ENCODE peak calls at places on chromosome 1, in six cellular contexts. P is NCI-H82, H is amniotic stem cell, D is kidney tubule cell, O is NCI-H1417, M is NCI-H1694 treated with DMSO at 0.1 percent for 48 hours. J is an unnamed sample.

GRCh38 chr1:156004843-156005593 is 15.7 kb downstream of the SSR2 start:
- DNase-seq in P (peak; percentile 31), H (no peak), D (no peak), O (no peak), M (no peak), J (no peak)

GRCh38 chr1:115833806-115834205 is 7.1 kb downstream of the NHLH2 start:
- DNase-seq in P (peak; percentile 24), H (no peak), D (no peak), O (no peak), M (peak; percentile 8), J (no peak)

GRCh38 chr1:117967900-117968299 is 38.4 kb downstream of the WDR3 start:
- DNase-seq in P (peak; percentile 16), H (no peak), D (peak; percentile 13), O (no peak), M (peak; percentile 91), J (no peak)

GRCh38 chr1:154851392-154852177 is 18.5 kb downstream of the KCNN3 start:
- DNase-seq in P (peak; percentile 68), H (no peak), D (no peak), O (no peak), M (no peak), J (no peak)

GRCh38 chr1:176785810-176786209 is 322.8 kb downstream of the PAPPA2 start:
- DNase-seq in P (peak; percentile 16), H (no peak), D (no peak), O (no peak), M (no peak), J (no peak)

GRCh38 chr1:57277681-57278080 is 146.2 kb downstream of the DAB1 start:
- DNase-seq in P (no peak), H (no peak), D (no peak), O (no peak), M (no peak), J (no peak)

GRCh38 chr1:10507111-10507879 is 32.5 kb downstream of the PEX14 start:
- DNase-seq in P (peak; percentile 95), H (peak; percentile 30), D (peak; percentile 72), O (peak; percentile 74), M (peak; percentile 48), J (peak; percentile 56)

GRCh38 chr1:205263580-205264190 is 35.9 kb downstream of the TMCC2 start:
- DNase-seq in P (no peak), H (no peak), D (peak; percentile 55), O (no peak), M (no peak), J (no peak)

J was measured in midbrain.